ENCODE peak calls at places on chromosomes 1 and 21, in four cellular contexts. A, V, O and J are unnamed samples. For H3K36me3, the result is how much of the 10 kb centered on the place peaks cover.

GRCh38 chr1:59593798-59594790 is 220.7 kb upstream of the HOOK1 start:
- DNase-seq in A (no peak), V (peak), O (no peak), J (no peak)

GRCh38 chr1:204418174-204419063 is 6.8 kb upstream of the PPP1R15B start:
- DNase-seq in A (no peak), V (no peak), O (no peak), J (no peak)

GRCh38 chr1:205598841-205599666 is 32.8 kb downstream of the ELK4 start:
- DNase-seq in A (peak), V (no peak), O (no peak), J (no peak)

GRCh38 chr1:9823693-9823942 is 147 bp downstream of the CLSTN1 start:
- DNase-seq in A (no peak), V (no peak), O (no peak), J (no peak)

GRCh38 chr1:44547361-44547760 is 126.9 kb downstream of the TMEM53 start:
- DNase-seq in A (no peak), V (no peak), O (no peak), J (no peak)

GRCh38 chr21:41975391-41976272 is 21.8 kb upstream of the C2CD2 start:
- DNase-seq in A (no peak), V (no peak), O (no peak), J (no peak)

GRCh38 chr21:37763298-37763697 is 153.0 kb downstream of the KCNJ6 start:
- DNase-seq in A (no peak), V (no peak), O (no peak), J (no peak)

GRCh38 chr1:154445040-154445472 is 39.9 kb downstream of the IL6R start:
- DNase-seq in A (no peak), V (no peak), O (peak), J (peak)

GRCh38 chr1:33810571-33810970 is 53.3 kb upstream of the HMGB4 start:
- DNase-seq in A (no peak), V (no peak), O (no peak), J (no peak)

GRCh38 chr1:217780993-217781392 is 149.8 kb downstream of the SPATA17 start:
- DNase-seq in A (no peak), V (no peak), O (no peak), J (no peak)

GRCh38 chr1:195939844-195940243 is 668.4 kb downstream of the KCNT2 start:
- DNase-seq in A (no peak), V (no peak), O (no peak), J (peak)

GRCh38 chr1:37763791-37764741 is 854 bp downstream of the EPHA10 start:
- DNase-seq in A (no peak), V (peak), O (no peak), J (no peak)

GRCh38 chr1:30670195-30671060 is 53.0 kb downstream of the MATN1 start:
- DNase-seq in A (no peak), V (no peak), O (no peak), J (peak)

GRCh38 chr1:160550572-160551034 is 27.5 kb upstream of the SLAMF6 start:
- DNase-seq in A (no peak), V (no peak), O (no peak), J (no peak)

GRCh38 chr1:36512842-36513241 is 30.1 kb upstream of the CSF3R start:
- DNase-seq in A (no peak), V (no peak), O (no peak), J (peak)

GRCh38 chr1:166915941-166916340 is 39.9 kb upstream of the TADA1 start:
- DNase-seq in A (no peak), V (no peak), O (no peak), J (peak)

GRCh38 chr1:195053478-195053877 is 1554.8 kb downstream of the KCNT2 start:
- DNase-seq in A (no peak), V (no peak), O (no peak), J (no peak)

GRCh38 chr1:89887270-89887669 is 66.4 kb downstream of the LRRC8D start:
- DNase-seq in A (no peak), V (no peak), O (no peak), J (peak)

GRCh38 chr1:84600796-84601195 is 26.6 kb upstream of the CTBS start:
- DNase-seq in A (no peak), V (no peak), O (no peak), J (no peak)

GRCh38 chr1:17045623-17046022 is 8.2 kb downstream of the SDHB start:
- DNase-seq in A (no peak), V (no peak), O (no peak), J (peak)

GRCh38 chr1:17043676-17044075 is 10.2 kb downstream of the SDHB start:
- DNase-seq in A (no peak), V (no peak), O (no peak), J (no peak)

GRCh38 chr1:17039522-17039921 is 14.3 kb downstream of the SDHB start:
- DNase-seq in A (no peak), V (no peak), O (no peak), J (no peak)

GRCh38 chr1:17045140-17045539 is 8.7 kb downstream of the SDHB start:
- DNase-seq in A (no peak), V (no peak), O (no peak), J (peak)

GRCh38 chr1:17040135-17040534 is 13.7 kb downstream of the SDHB start:
- DNase-seq in A (no peak), V (no peak), O (no peak), J (no peak)
- H3K36me3 ChIP-seq in A (half or more), V (under half), O (under half), J (under half)

GRCh38 chr1:92081031-92081430 is 886 bp downstream of the BTBD8 start:
- DNase-seq in A (no peak), V (no peak), O (no peak), J (no peak)

GRCh38 chr1:92076363-92076762 is 1.2 kb upstream of the SETSIP start:
- DNase-seq in A (no peak), V (no peak), O (no peak), J (no peak)

GRCh38 chr1:92084651-92085050 is 4.5 kb downstream of the BTBD8 start:
- DNase-seq in A (no peak), V (no peak), O (no peak), J (no peak)

GRCh38 chr1:92079441-92079840 is 704 bp upstream of the BTBD8 start:
- DNase-seq in A (no peak), V (no peak), O (no peak), J (no peak)

DNA sequence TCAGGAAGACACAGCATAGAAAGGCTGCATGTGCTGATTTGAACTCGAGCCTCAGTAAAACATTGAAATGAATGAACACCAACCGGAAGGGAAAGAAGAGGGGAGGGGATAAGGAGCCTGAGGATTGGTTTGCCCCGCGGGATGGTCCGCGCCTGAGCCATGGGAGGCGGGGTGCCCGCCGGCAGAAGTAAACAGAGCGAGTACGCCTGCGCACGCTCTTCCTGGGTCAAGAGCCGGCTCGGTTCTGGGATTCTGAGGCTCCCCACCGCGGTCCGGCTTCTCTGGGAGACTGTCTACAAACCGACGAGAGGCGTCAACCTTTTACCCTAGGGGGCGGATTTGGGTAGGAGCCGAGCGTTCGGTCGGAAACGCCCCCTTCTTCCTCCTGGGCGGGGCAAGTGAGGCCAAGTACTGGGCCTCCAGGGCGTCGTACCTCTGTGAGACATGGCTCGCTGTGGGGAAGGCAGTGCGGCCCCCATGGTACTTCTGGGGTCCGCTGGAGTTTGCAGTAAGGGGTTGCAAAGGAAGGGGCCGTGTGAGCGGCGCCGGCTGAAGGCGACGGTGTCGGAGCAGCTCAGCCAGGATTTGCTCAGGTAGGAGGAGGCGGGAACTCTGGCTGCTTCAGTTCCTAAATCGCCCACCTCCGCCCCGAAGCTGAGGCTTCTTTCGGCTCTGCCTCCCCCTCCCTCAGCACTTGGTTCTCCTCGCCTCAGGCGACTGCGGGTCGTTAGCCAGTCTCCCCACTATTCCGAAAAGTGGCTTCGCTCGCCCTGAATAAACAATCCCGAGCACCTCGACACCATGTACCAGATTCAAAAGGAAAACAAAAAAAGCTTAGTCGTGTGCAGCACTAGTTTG is at the start of gene BTBD8:
- DNase-seq in A (peak), V (peak), O (peak), J (peak)
- TF ChIP-seq CTCF in A (peak), V (no peak), O (peak), J (peak)

GRCh38 chr1:29096255-29096896 is 27.3 kb downstream of the TMEM200B start:
- DNase-seq in A (no peak), V (no peak), O (no peak), J (no peak)
- H3K36me3 ChIP-seq in A (under half), V (under half), O (under half), J (under half)

GRCh38 chr1:6923012-6923805 is 138.0 kb downstream of the CAMTA1 start:
- DNase-seq in A (no peak), V (no peak), O (no peak), J (no peak)
- TF ChIP-seq CTCF in A (no peak), V (no peak), O (no peak), J (no peak)

GRCh38 chr1:151255381-151255780 is 847 bp downstream of the PSMD4 start:
- DNase-seq in A (no peak), V (no peak), O (no peak), J (peak)
- H3K36me3 ChIP-seq in A (under half), V (under half), O (under half), J (under half)

GRCh38 chr21:27759091-27759659 is 792.3 kb upstream of the ADAMTS5 start:
- DNase-seq in A (peak), V (peak), O (no peak), J (no peak)
- TF ChIP-seq CTCF in A (peak), V (no peak), O (no peak), J (peak)

GRCh38 chr1:94314222-94314858 is 77.0 kb upstream of the ARHGAP29 start:
- DNase-seq in A (no peak), V (no peak), O (no peak), J (no peak)
- H3K36me3 ChIP-seq in A (under half), V (under half), O (under half), J (under half)

DNA sequence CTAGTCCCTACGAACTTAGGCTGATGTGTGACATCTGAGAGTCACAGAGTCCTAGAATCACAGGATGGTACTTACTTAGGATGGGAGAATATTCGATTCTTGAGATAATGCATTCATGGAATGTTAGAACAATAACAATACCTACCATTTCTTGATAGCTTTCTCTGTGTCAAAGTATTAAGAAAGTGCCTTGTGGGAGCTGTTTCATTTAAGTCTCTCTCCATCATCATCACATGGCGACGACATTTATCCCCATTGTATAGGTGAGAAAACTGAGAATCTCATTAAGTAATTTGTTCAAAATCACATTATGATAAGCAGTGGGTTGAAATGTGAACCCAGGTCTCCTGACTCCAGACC is 270.7 kb downstream of the TRABD2B start:
- DNase-seq in A (no peak), V (no peak), O (peak), J (no peak)
- TF ChIP-seq CTCF in A (peak), V (no peak), O (no peak), J (no peak)

DNA sequence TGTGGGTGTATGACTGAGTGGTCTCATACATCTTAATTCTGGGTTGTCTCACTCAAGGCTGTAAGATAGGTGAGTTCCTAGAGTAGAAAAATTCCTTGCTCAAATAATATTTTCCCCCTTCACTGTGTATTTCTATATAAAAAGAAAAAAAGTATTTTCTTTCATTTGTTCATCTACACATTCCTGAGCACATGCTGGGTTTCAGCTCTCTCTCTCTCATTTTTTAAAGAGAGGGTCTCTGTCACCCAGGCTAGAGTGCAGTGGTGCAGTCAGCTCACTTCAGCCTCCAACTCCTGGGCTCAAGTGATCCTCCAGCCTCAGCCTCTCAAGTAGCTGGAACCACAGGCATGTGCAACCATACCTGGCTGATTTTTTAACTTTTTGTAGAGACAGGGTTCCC is 22.0 kb downstream of the DDI2 start:
- DNase-seq in A (no peak), V (no peak), O (no peak), J (no peak)
- H3K36me3 ChIP-seq in A (half or more), V (under half), O (under half), J (under half)